ENCODE peak calls at places on chromosome 13, in five cellular contexts. S, W, Q, Z and R are unnamed samples.

GRCh38 chr13:72180253-72180952 is 313.4 kb upstream of the DACH1 start:
- DNase-seq in Q (no peak), Z (no peak), W (no peak), S (no peak), R (no peak)

GRCh38 chr13:43036386-43037220 is 13.2 kb downstream of the DNAJC15 start:
- DNase-seq in W (no peak), Z (no peak), Q (no peak), S (no peak), R (no peak)

GRCh38 chr13:23750383-23751121 is 138.6 kb downstream of the MIPEP start:
- DNase-seq in Q (no peak), Z (no peak), W (no peak), S (no peak), R (no peak)

GRCh38 chr13:24693862-24694471 is 13.8 kb downstream of the ATP12A start:
- DNase-seq in W (no peak), Q (peak), Z (no peak), S (no peak), R (peak)

GRCh38 chr13:105426454-105426853 is 1109.0 kb downstream of the EFNB2 start:
- DNase-seq in W (no peak), Q (no peak), Z (no peak), S (no peak), R (no peak)

GRCh38 chr13:66926200-66926850 is 303.8 kb downstream of the PCDH9 start:
- DNase-seq in S (no peak), Z (no peak), Q (no peak), W (no peak), R (no peak)

GRCh38 chr13:94515352-94515751 is 35.9 kb upstream of the DCT start:
- DNase-seq in S (no peak), Q (no peak), Z (no peak), W (no peak), R (no peak)

GRCh38 chr13:79432086-79432485 is 26.0 kb upstream of the RBM26 start:
- DNase-seq in Z (no peak), S (no peak), W (no peak), Q (no peak), R (no peak)

GRCh38 chr13:23470706-23471610 is 37.5 kb upstream of the SACS start:
- DNase-seq in Z (no peak), W (no peak), Q (no peak), S (no peak), R (no peak)

GRCh38 chr13:73058741-73059459 is at the start of gene KLF5:
- DNase-seq in S (peak), Z (peak), W (peak), Q (peak), R (peak)

GRCh38 chr13:91165758-91166157 is 181.7 kb upstream of the MIR17HG start:
- DNase-seq in S (no peak), Z (no peak), Q (no peak), W (no peak), R (no peak)

GRCh38 chr13:63446329-63446728 is 2030.7 kb upstream of the PCDH20 start:
- DNase-seq in S (no peak), Z (no peak), Q (no peak), W (no peak), R (no peak)

GRCh38 chr13:87661471-87661870 is 9.7 kb upstream of the SLITRK5 start:
- DNase-seq in Q (no peak), Z (no peak), S (no peak), W (no peak), R (no peak)

GRCh38 chr13:41222259-41222852 is 28.0 kb upstream of the KBTBD7 start:
- DNase-seq in S (peak), Q (peak), Z (peak), W (no peak), R (peak)

GRCh38 chr13:109778102-109778542 is 8.3 kb downstream of the IRS2 start:
- DNase-seq in S (no peak), Z (no peak), W (no peak), Q (no peak), R (no peak)

GRCh38 chr13:96958286-96958891 is 35.9 kb downstream of the OXGR1 start:
- DNase-seq in Q (peak), W (no peak), S (no peak), Z (no peak), R (no peak)